ENCODE peak calls at places on chromosome 11, in eight cellular contexts. One of them, this sample, is unnamed.
A peak's percentile ranks its signal among the peaks of the same experiment; 100 is the strongest.

GRCh38 chr11:85756401-85757200 is 54.3 kb downstream of the SYTL2 start:
- DNase-seq in GM12864: no peak
- DNase-seq in PC-9: no peak
- DNase-seq in colonic mucosa: peak; percentile 80
- DNase-seq in lung: no peak
- DNase-seq in AG09309: no peak
- DNase-seq in AG04449: no peak
- DNase-seq in aorta: no peak
- DNase-seq in this sample: peak; percentile 58

GRCh38 chr11:134361241-134361640 is 29.5 kb downstream of the GLB1L2 start:
- DNase-seq in lung: no peak
- DNase-seq in AG09309: no peak
- DNase-seq in AG04449: no peak
- DNase-seq in PC-9: no peak
- DNase-seq in aorta: peak; percentile 74
- DNase-seq in GM12864: no peak
- DNase-seq in colonic mucosa: no peak
- DNase-seq in this sample: no peak

GRCh38 chr11:28679795-28680194 is 571.6 kb downstream of the METTL15 start:
- DNase-seq in GM12864: no peak
- DNase-seq in lung: no peak
- DNase-seq in aorta: no peak
- DNase-seq in PC-9: no peak
- DNase-seq in AG09309: peak; percentile 67
- DNase-seq in AG04449: peak; percentile 77
- DNase-seq in colonic mucosa: no peak
- DNase-seq in this sample: no peak

GRCh38 chr11:64718084-64718779 is 4.8 kb downstream of the NRXN2 start:
- DNase-seq in GM12864: no peak
- DNase-seq in lung: no peak
- DNase-seq in AG09309: no peak
- DNase-seq in AG04449: no peak
- DNase-seq in aorta: peak; percentile 57
- DNase-seq in PC-9: no peak
- DNase-seq in colonic mucosa: no peak
- DNase-seq in this sample: no peak

GRCh38 chr11:121366970-121367369 is 74.4 kb downstream of the SC5D start:
- DNase-seq in PC-9: no peak
- DNase-seq in colonic mucosa: no peak
- DNase-seq in AG09309: no peak
- DNase-seq in GM12864: no peak
- DNase-seq in lung: no peak
- DNase-seq in AG04449: no peak
- DNase-seq in aorta: no peak
- DNase-seq in this sample: no peak

GRCh38 chr11:117669062-117669461 is 128.0 kb downstream of the DSCAML1 start:
- DNase-seq in AG04449: no peak
- DNase-seq in colonic mucosa: no peak
- DNase-seq in lung: no peak
- DNase-seq in GM12864: no peak
- DNase-seq in AG09309: no peak
- DNase-seq in aorta: no peak
- DNase-seq in PC-9: no peak
- DNase-seq in this sample: no peak

GRCh38 chr11:70650075-70650909 is 252.0 kb downstream of the CTTN start:
- DNase-seq in lung: peak; percentile 45
- DNase-seq in PC-9: peak; percentile 80
- DNase-seq in GM12864: no peak
- DNase-seq in aorta: no peak
- DNase-seq in AG04449: no peak
- DNase-seq in colonic mucosa: peak; percentile 66
- DNase-seq in AG09309: peak; percentile 10
- DNase-seq in this sample: peak; percentile 51

GRCh38 chr11:45933131-45933821 is 10.8 kb downstream of the LARGE2 start:
- DNase-seq in AG04449: no peak
- DNase-seq in colonic mucosa: no peak
- DNase-seq in aorta: peak; percentile 67
- DNase-seq in lung: no peak
- DNase-seq in PC-9: no peak
- DNase-seq in AG09309: no peak
- DNase-seq in GM12864: no peak
- DNase-seq in this sample: peak; percentile 79

GRCh38 chr11:10397226-10397987 is 57.7 kb upstream of the AMPD3 start:
- DNase-seq in lung: no peak
- DNase-seq in AG09309: no peak
- DNase-seq in PC-9: no peak
- DNase-seq in AG04449: no peak
- DNase-seq in colonic mucosa: no peak
- DNase-seq in aorta: no peak
- DNase-seq in GM12864: no peak
- DNase-seq in this sample: no peak

GRCh38 chr11:103779054-103779453 is 257.4 kb upstream of the DDI1 start:
- DNase-seq in AG09309: no peak
- DNase-seq in AG04449: no peak
- DNase-seq in lung: no peak
- DNase-seq in colonic mucosa: no peak
- DNase-seq in GM12864: no peak
- DNase-seq in PC-9: no peak
- DNase-seq in aorta: no peak
- DNase-seq in this sample: no peak

GRCh38 chr11:45538363-45538762 is 127.1 kb downstream of the CHST1 start:
- DNase-seq in AG04449: no peak
- DNase-seq in GM12864: no peak
- DNase-seq in colonic mucosa: no peak
- DNase-seq in AG09309: no peak
- DNase-seq in aorta: no peak
- DNase-seq in lung: no peak
- DNase-seq in PC-9: no peak
- DNase-seq in this sample: no peak

GRCh38 chr11:112023104-112023503 is 2.1 kb upstream of the DLAT start:
- DNase-seq in AG09309: no peak
- DNase-seq in colonic mucosa: no peak
- DNase-seq in AG04449: no peak
- DNase-seq in GM12864: no peak
- DNase-seq in aorta: no peak
- DNase-seq in lung: no peak
- DNase-seq in PC-9: no peak
- DNase-seq in this sample: no peak

GRCh38 chr11:80593981-80594380 is 1153.2 kb upstream of the TENM4 start:
- DNase-seq in AG09309: no peak
- DNase-seq in AG04449: no peak
- DNase-seq in aorta: no peak
- DNase-seq in lung: no peak
- DNase-seq in PC-9: peak; percentile 76
- DNase-seq in GM12864: no peak
- DNase-seq in colonic mucosa: peak; percentile 61
- DNase-seq in this sample: no peak

GRCh38 chr11:131678658-131679340 is 308.4 kb downstream of the NTM start:
- DNase-seq in AG09309: no peak
- DNase-seq in lung: no peak
- DNase-seq in aorta: no peak
- DNase-seq in AG04449: no peak
- DNase-seq in PC-9: no peak
- DNase-seq in GM12864: no peak
- DNase-seq in colonic mucosa: no peak
- DNase-seq in this sample: no peak

GRCh38 chr11:73311394-73311869 is 3.4 kb downstream of the ARHGEF17 start:
- DNase-seq in aorta: no peak
- DNase-seq in GM12864: no peak
- DNase-seq in AG09309: no peak
- DNase-seq in PC-9: no peak
- DNase-seq in colonic mucosa: no peak
- DNase-seq in lung: no peak
- DNase-seq in AG04449: no peak
- DNase-seq in this sample: no peak
- H3K4me3 ChIP-seq in aorta: peak overlapping the region; percentile 46
- H3K4me3 ChIP-seq in GM12864: no peak overlapping the region
- H3K4me3 ChIP-seq in AG09309: peak overlapping the region; percentile 47
- H3K4me3 ChIP-seq in PC-9: no peak overlapping the region
- H3K4me3 ChIP-seq in colonic mucosa: peak overlapping the region; percentile 15
- H3K4me3 ChIP-seq in lung: peak overlapping the region; percentile 17
- H3K4me3 ChIP-seq in AG04449: peak overlapping the region; percentile 81
- H3K4me3 ChIP-seq in this sample: peak overlapping the region; percentile 83

GRCh38 chr11:68052137-68052873 is 13.5 kb downstream of the TCIRG1 start:
- DNase-seq in AG09309: no peak
- DNase-seq in AG04449: no peak
- DNase-seq in PC-9: no peak
- DNase-seq in GM12864: no peak
- DNase-seq in lung: no peak
- DNase-seq in aorta: no peak
- DNase-seq in colonic mucosa: no peak
- DNase-seq in this sample: no peak
- H3K4me3 ChIP-seq in AG09309: no peak overlapping the region
- H3K4me3 ChIP-seq in AG04449: no peak overlapping the region
- H3K4me3 ChIP-seq in PC-9: no peak overlapping the region
- H3K4me3 ChIP-seq in GM12864: no peak overlapping the region
- H3K4me3 ChIP-seq in lung: no peak overlapping the region
- H3K4me3 ChIP-seq in aorta: no peak overlapping the region
- H3K4me3 ChIP-seq in colonic mucosa: no peak overlapping the region
- H3K4me3 ChIP-seq in this sample: no peak overlapping the region

DNA sequence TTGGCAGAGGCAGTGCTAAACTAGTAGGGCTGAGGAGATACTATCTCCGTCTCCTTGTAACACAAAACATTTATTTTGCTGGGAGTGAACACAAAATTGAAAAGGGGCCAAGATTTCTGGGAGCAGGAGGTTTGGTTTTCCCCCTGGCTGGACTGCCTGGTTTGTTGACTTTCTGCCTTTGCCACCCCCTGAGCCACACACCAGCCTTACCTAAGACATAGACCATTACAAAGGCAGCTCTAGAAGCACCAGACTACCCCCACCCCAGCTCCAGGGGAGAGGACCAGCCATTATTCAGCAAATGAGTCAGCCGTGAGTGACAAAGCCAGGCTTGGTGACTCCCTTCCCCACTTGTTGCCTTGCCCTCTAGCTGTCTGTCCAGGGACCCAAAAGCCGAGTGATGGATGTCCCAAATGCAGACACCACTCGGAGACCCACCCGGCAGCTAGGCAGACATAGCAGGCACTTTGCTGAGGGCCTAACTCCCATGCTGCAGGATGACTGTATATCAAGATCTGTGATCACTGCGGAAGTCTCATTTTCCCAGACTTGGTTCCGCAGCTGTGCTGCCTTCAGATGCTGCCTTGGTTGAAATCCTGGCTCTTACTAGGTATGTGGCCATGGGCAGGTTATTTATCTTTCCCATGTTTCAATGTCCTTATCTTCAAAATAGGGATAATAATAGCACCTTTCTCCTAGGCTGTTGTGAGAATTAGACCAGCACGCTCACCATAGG is 17.7 kb upstream of the CDON start:
- DNase-seq in aorta: no peak
- DNase-seq in PC-9: peak; percentile 77
- DNase-seq in GM12864: no peak
- DNase-seq in AG04449: no peak
- DNase-seq in lung: no peak
- DNase-seq in colonic mucosa: no peak
- DNase-seq in AG09309: no peak
- DNase-seq in this sample: no peak
- H3K4me3 ChIP-seq in aorta: no peak overlapping the region
- H3K4me3 ChIP-seq in PC-9: peak overlapping the region; percentile 27
- H3K4me3 ChIP-seq in GM12864: no peak overlapping the region
- H3K4me3 ChIP-seq in AG04449: no peak overlapping the region
- H3K4me3 ChIP-seq in lung: no peak overlapping the region
- H3K4me3 ChIP-seq in colonic mucosa: no peak overlapping the region
- H3K4me3 ChIP-seq in AG09309: no peak overlapping the region
- H3K4me3 ChIP-seq in this sample: no peak overlapping the region

DNA sequence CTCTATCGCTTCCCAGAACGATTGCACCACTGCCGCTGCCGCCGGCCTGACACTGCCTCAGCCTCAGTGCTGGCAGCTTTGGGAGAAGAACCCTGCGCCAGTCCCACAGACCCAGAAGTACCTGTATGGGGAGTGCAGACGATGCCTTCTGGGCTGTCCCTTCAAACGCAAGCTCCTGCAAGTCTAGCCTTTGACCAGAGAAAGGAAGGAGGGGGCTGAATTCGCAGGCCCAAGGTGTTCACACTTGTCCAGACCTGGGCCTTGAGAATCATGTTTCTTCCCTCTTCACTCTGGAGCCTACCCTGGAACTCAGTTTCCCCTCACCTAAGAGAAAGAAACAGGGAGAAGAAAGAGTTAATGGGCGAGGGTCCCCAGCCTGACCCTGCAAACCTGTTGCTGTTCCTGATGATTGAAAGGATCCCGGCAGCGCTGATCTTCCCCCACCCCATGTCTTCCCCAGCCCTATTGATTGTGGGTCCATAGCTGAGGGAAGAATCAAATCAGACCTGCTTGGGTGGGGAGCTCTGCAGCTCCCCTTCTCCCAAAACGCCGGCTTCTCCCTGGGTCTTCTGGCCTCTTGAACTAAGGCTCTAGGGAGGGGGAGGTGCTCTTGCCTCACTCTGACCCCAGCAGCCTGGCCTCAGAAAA is 786 bp upstream of the MCAM start:
- DNase-seq in aorta: no peak
- DNase-seq in GM12864: no peak
- DNase-seq in PC-9: no peak
- DNase-seq in lung: no peak
- DNase-seq in AG04449: no peak
- DNase-seq in AG09309: no peak
- DNase-seq in colonic mucosa: no peak
- DNase-seq in this sample: no peak
- H3K4me3 ChIP-seq in aorta: no peak overlapping the region
- H3K4me3 ChIP-seq in GM12864: peak overlapping the region; percentile 32
- H3K4me3 ChIP-seq in PC-9: no peak overlapping the region
- H3K4me3 ChIP-seq in lung: peak overlapping the region; percentile 13
- H3K4me3 ChIP-seq in AG04449: peak overlapping the region; percentile 73
- H3K4me3 ChIP-seq in AG09309: no peak overlapping the region
- H3K4me3 ChIP-seq in colonic mucosa: no peak overlapping the region
- H3K4me3 ChIP-seq in this sample: peak overlapping the region; percentile 58

GRCh38 chr11:31800398-31801265 is 10.5 kb downstream of the PAX6 start:
- DNase-seq in AG04449: no peak
- DNase-seq in colonic mucosa: no peak
- DNase-seq in GM12864: no peak
- DNase-seq in lung: no peak
- DNase-seq in AG09309: no peak
- DNase-seq in aorta: peak; percentile 40
- DNase-seq in PC-9: no peak
- DNase-seq in this sample: no peak

GRCh38 chr11:31797227-31798056 is 13.7 kb downstream of the PAX6 start:
- DNase-seq in AG09309: no peak
- DNase-seq in colonic mucosa: no peak
- DNase-seq in lung: no peak
- DNase-seq in aorta: peak; percentile 30
- DNase-seq in AG04449: no peak
- DNase-seq in GM12864: no peak
- DNase-seq in PC-9: no peak
- DNase-seq in this sample: no peak

GRCh38 chr11:31799794-31800397 is 11.2 kb downstream of the PAX6 start:
- DNase-seq in PC-9: no peak
- DNase-seq in GM12864: no peak
- DNase-seq in lung: no peak
- DNase-seq in aorta: peak; percentile 33
- DNase-seq in AG04449: no peak
- DNase-seq in colonic mucosa: no peak
- DNase-seq in AG09309: no peak
- DNase-seq in this sample: no peak

GRCh38 chr11:31798057-31799035 is 12.8 kb downstream of the PAX6 start:
- DNase-seq in AG04449: no peak
- DNase-seq in aorta: peak; percentile 71
- DNase-seq in PC-9: no peak
- DNase-seq in AG09309: no peak
- DNase-seq in lung: no peak
- DNase-seq in GM12864: no peak
- DNase-seq in colonic mucosa: no peak
- DNase-seq in this sample: no peak

GRCh38 chr11:31799036-31799793 is 11.9 kb downstream of the PAX6 start:
- DNase-seq in GM12864: no peak
- DNase-seq in aorta: peak; percentile 63
- DNase-seq in AG04449: no peak
- DNase-seq in PC-9: no peak
- DNase-seq in AG09309: no peak
- DNase-seq in colonic mucosa: no peak
- DNase-seq in lung: no peak
- DNase-seq in this sample: no peak
- H3K4me3 ChIP-seq in GM12864: peak overlapping the region; percentile 44
- H3K4me3 ChIP-seq in aorta: no peak overlapping the region
- H3K4me3 ChIP-seq in AG04449: no peak overlapping the region
- H3K4me3 ChIP-seq in PC-9: no peak overlapping the region
- H3K4me3 ChIP-seq in AG09309: no peak overlapping the region
- H3K4me3 ChIP-seq in colonic mucosa: no peak overlapping the region
- H3K4me3 ChIP-seq in lung: no peak overlapping the region
- H3K4me3 ChIP-seq in this sample: no peak overlapping the region